ENCODE peak calls at places on chromosome 7, in eight cellular contexts. Z is heart left ventricle, L is adrenal gland, G is NB4, E is IMR-90, K is esophagus muscularis mucosa, U is A549, Y is breast epithelium. T is an unnamed sample.
A peak's percentile ranks its signal among the peaks of the same experiment; 100 is the strongest.

GRCh38 chr7:42454006-42454405 is 217.0 kb upstream of the GLI3 start:
- DNase-seq in Z (no peak), L (no peak), G (no peak), E (no peak), K (peak; percentile 90), U (no peak), Y (no peak), T (no peak)

GRCh38 chr7:17941171-17941490 is 837 bp upstream of the SNX13 start:
- DNase-seq in Z (no peak), L (no peak), G (no peak), E (no peak), K (no peak), U (peak; percentile 9), Y (no peak), T (no peak)

GRCh38 chr7:99876491-99876890 is 342 bp downstream of the OR2AE1 start:
- DNase-seq in Z (no peak), L (no peak), G (peak; percentile 73), E (no peak), K (no peak), U (peak; percentile 10), Y (no peak), T (no peak)

GRCh38 chr7:111384065-111384891 is 178.0 kb downstream of the IMMP2L start:
- DNase-seq in Z (no peak), L (peak; percentile 25), G (no peak), E (peak; percentile 73), K (no peak), U (peak; percentile 38), Y (no peak), T (no peak)

GRCh38 chr7:3152714-3153113 is 109.0 kb upstream of the CARD11 start:
- DNase-seq in Z (no peak), L (no peak), G (no peak), E (no peak), K (no peak), U (no peak), Y (no peak), T (no peak)

GRCh38 chr7:85090138-85090537 is 96.7 kb downstream of the SEMA3D start:
- DNase-seq in Z (peak; percentile 27), L (no peak), G (no peak), E (no peak), K (no peak), U (no peak), Y (no peak), T (no peak)

GRCh38 chr7:44218418-44219201 is 17.8 kb downstream of the YKT6 start:
- DNase-seq in Z (no peak), L (no peak), G (no peak), E (no peak), K (no peak), U (no peak), Y (peak; percentile 33), T (no peak)

GRCh38 chr7:19009241-19009935 is 108.0 kb downstream of the TWIST1 start:
- DNase-seq in Z (no peak), L (no peak), G (no peak), E (peak; percentile 71), K (no peak), U (no peak), Y (no peak), T (no peak)

GRCh38 chr7:93006480-93007095 is 111.2 kb downstream of the SAMD9 start:
- DNase-seq in Z (no peak), L (no peak), G (no peak), E (no peak), K (no peak), U (no peak), Y (no peak), T (no peak)

GRCh38 chr7:70520604-70521003 is 611.3 kb upstream of the GALNT17 start:
- DNase-seq in Z (no peak), L (no peak), G (no peak), E (peak; percentile 5), K (no peak), U (peak; percentile 26), Y (no peak), T (no peak)

GRCh38 chr7:31019509-31019908 is 32.6 kb upstream of the ADCYAP1R1 start:
- DNase-seq in Z (no peak), L (no peak), G (peak; percentile 69), E (no peak), K (no peak), U (no peak), Y (no peak), T (no peak)

GRCh38 chr7:129210256-129210988 is 14.4 kb upstream of the AHCYL2 start:
- DNase-seq in Z (peak; percentile 86), L (peak; percentile 69), G (peak; percentile 74), E (peak; percentile 44), K (peak; percentile 95), U (peak; percentile 60), Y (peak; percentile 80), T (peak; percentile 55)

GRCh38 chr7:134941947-134942346 is 44.4 kb upstream of the AGBL3 start:
- DNase-seq in Z (no peak), L (no peak), G (no peak), E (no peak), K (no peak), U (no peak), Y (no peak), T (no peak)

GRCh38 chr7:111409714-111410422 is 152.4 kb downstream of the IMMP2L start:
- DNase-seq in Z (no peak), L (no peak), G (no peak), E (peak; percentile 71), K (no peak), U (no peak), Y (no peak), T (no peak)

GRCh38 chr7:112160130-112160770 is 45.9 kb downstream of the DOCK4 start:
- DNase-seq in Z (no peak), L (no peak), G (no peak), E (peak; percentile 61), K (no peak), U (peak; percentile 44), Y (no peak), T (no peak)

GRCh38 chr7:105487559-105488218 is 34.4 kb downstream of the PUS7 start:
- DNase-seq in Z (no peak), L (no peak), G (peak; percentile 46), E (peak; percentile 94), K (no peak), U (peak; percentile 62), Y (no peak), T (no peak)

GRCh38 chr7:150402671-150403321 is 23.7 kb downstream of the ZNF775 start:
- DNase-seq in Z (no peak), L (peak; percentile 12), G (no peak), E (no peak), K (no peak), U (no peak), Y (peak; percentile 30), T (no peak)

GRCh38 chr7:12249706-12250105 is 38.6 kb downstream of the TMEM106B start:
- DNase-seq in Z (no peak), L (no peak), G (no peak), E (no peak), K (no peak), U (no peak), Y (no peak), T (no peak)

GRCh38 chr7:12244694-12245093 is 33.6 kb downstream of the TMEM106B start:
- DNase-seq in Z (no peak), L (no peak), G (no peak), E (no peak), K (no peak), U (no peak), Y (no peak), T (no peak)

GRCh38 chr7:12239821-12240220 is 28.7 kb downstream of the TMEM106B start:
- DNase-seq in Z (no peak), L (no peak), G (peak; percentile 44), E (no peak), K (no peak), U (no peak), Y (no peak), T (no peak)

DNA sequence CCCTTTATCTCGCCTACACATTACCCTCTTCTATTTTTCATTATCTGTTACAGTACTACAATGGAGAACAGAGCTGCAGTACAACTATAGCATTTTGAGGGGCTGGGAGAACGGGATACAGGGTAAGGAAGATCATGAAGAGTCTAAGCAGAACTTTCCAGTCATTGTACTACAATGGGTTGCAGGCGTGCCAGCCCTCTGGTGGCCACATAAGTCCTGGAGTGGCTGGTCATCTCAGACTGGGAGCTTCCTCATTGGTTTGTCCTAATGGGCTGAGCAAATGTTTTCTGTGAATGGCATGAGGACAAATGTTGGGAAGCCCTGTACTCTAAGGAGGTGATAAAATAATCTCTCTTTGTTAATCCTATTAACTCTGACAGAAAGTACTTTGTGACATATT is 33.0 kb downstream of the TMEM106B start:
- DNase-seq in Z (no peak), L (peak; percentile 18), G (peak; percentile 41), E (peak; percentile 8), K (no peak), U (peak; percentile 63), Y (no peak), T (no peak)
- TF ChIP-seq CTCF in Z (peak; percentile 9), L (peak; percentile 28), G (peak; percentile 45), E (peak; percentile 11), K (no peak), U (peak; percentile 29), Y (no peak), T (no peak)

DNA sequence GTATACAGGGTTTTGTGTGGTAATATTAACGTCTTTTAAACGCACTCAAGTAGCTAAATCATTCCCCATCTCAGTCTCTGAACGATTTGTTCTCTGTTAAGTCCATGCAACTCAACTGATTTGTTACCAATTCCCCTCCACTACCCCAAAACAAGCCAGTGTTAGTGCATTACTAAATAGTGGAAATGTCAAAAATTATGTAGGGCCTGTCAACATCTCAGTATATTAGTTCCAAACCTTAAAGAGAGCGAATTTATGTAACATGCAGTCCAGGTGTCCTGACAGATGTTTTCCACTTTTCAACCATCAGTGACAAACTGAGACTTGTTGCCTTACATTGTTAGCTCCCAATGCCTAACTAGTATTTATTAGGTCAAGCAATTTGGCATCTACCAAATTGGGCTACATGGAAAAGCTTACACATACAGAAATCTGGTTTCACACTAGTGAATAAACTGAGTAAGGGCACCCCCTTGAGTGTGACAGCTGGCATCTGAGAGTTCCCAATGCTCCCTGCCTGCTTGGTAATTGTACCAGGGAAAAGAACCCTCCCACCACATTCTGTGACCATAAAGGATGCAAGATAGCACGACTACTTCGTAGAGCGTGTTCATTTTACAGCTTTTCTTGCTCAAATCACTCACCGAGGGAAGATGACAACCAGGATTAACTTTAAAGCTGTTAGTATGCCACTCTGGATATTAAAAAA is 12.1 kb downstream of the HNRNPA2B1 start:
- DNase-seq in Z (no peak), L (no peak), G (peak; percentile 43), E (no peak), K (no peak), U (no peak), Y (no peak), T (no peak)
- TF ChIP-seq POLR2A in Z (no peak), L (peak; percentile 7), G (peak; percentile 38), E (peak; percentile 50), K (no peak), U (no peak), Y (no peak), T (no peak)

DNA sequence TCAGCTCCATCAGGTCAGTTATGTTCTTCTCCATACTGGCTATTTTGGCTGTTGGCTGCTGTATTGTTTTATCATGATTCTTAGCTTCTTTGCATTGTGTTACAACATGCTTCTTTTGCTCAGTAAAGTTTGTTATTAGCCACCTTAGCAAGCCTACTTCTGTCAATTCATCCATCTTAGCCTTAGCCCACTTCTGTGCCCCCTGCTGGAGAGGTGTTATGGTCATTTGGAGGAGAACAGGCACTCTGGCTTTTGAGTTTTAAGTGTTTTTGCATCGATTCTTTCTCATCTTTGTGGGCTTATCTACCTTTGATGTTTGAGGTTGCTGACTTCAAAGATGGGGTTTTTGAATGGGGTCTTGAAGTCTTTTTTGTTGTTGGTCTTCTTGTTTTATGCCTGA is 204.6 kb upstream of the FOXP2 start:
- DNase-seq in Z (no peak), L (no peak), G (no peak), E (no peak), K (no peak), U (no peak), Y (no peak), T (no peak)
- TF ChIP-seq CTCF in Z (no peak), L (no peak), G (no peak), E (no peak), K (no peak), U (no peak), Y (no peak), T (no peak)

GRCh38 chr7:77537595-77538185 is 595 bp downstream of the PTPN12 start:
- DNase-seq in Z (no peak), L (peak; percentile 32), G (peak; percentile 74), E (no peak), K (no peak), U (peak; percentile 60), Y (no peak), T (peak; percentile 87)
- TF ChIP-seq POLR2A in Z (no peak), L (no peak), G (no peak), E (peak; percentile 17), K (no peak), U (peak; percentile 36), Y (peak; percentile 9), T (no peak)